ENCODE peak calls at places on chromosomes 6 and 20, in six cellular contexts. S is right atrium auricular region; H is body of pancreas; L is CD8-positive, alpha-beta T cell; P is GM06990; R is IMR-90. G is an unnamed sample.

GRCh38 chr6:166360243-166361079 is 18.1 kb upstream of the SFT2D1 start:
- DNase-seq in S (no peak), H (no peak), L (no peak), P (no peak), R (peak), G (no peak)

GRCh38 chr20:62776035-62776691 is 20.1 kb upstream of the MRGBP start:
- DNase-seq in S (no peak), H (no peak), L (no peak), P (no peak), R (no peak), G (no peak)

GRCh38 chr6:37622639-37623038 is 75.0 kb downstream of the MDGA1 start:
- DNase-seq in S (no peak), H (no peak), L (no peak), P (no peak), R (no peak), G (no peak)

GRCh38 chr20:61646453-61646852 is 394.4 kb downstream of the CDH4 start:
- DNase-seq in S (no peak), H (no peak), L (no peak), P (no peak), R (no peak), G (no peak)

GRCh38 chr6:9121551-9121950 is 686.2 kb upstream of the SLC35B3 start:
- DNase-seq in S (no peak), H (no peak), L (no peak), P (no peak), R (peak), G (no peak)

GRCh38 chr20:58576590-58576944 is 61.4 kb upstream of the APCDD1L start:
- DNase-seq in S (no peak), H (no peak), L (no peak), P (no peak), R (no peak), G (no peak)

GRCh38 chr6:3228046-3228671 is 706 bp upstream of the TUBB2B start:
- DNase-seq in S (no peak), H (peak), L (no peak), P (peak), R (no peak), G (no peak)

GRCh38 chr6:3619800-3620199 is 131.7 kb downstream of the PXDC1 start:
- DNase-seq in S (no peak), H (no peak), L (no peak), P (no peak), R (no peak), G (no peak)

GRCh38 chr20:25987073-25987927 is 290.6 kb upstream of the ZNF337 start:
- DNase-seq in S (no peak), H (peak), L (peak), P (peak), R (peak), G (no peak)

GRCh38 chr20:46438156-46438750 is 31.8 kb upstream of the ELMO2 start:
- DNase-seq in S (no peak), H (no peak), L (no peak), P (no peak), R (peak), G (no peak)

GRCh38 chr20:61953037-61953788 is 112.5 kb downstream of the TAF4 start:
- DNase-seq in S (no peak), H (peak), L (peak), P (no peak), R (no peak), G (no peak)

GRCh38 chr20:23021541-23021940 is 13.6 kb upstream of the SSTR4 start:
- DNase-seq in S (no peak), H (no peak), L (no peak), P (no peak), R (no peak), G (no peak)

GRCh38 chr6:124676033-124676432 is 286.2 kb upstream of the RNF217 start:
- DNase-seq in S (no peak), H (no peak), L (no peak), P (no peak), R (peak), G (no peak)

GRCh38 chr6:160919713-160920112 is 71.9 kb upstream of the MAP3K4 start:
- DNase-seq in S (no peak), H (peak), L (no peak), P (no peak), R (peak), G (no peak)

GRCh38 chr6:39300739-39301138 is 13.5 kb downstream of the KCNK17 start:
- DNase-seq in S (no peak), H (no peak), L (no peak), P (no peak), R (no peak), G (no peak)

DNA sequence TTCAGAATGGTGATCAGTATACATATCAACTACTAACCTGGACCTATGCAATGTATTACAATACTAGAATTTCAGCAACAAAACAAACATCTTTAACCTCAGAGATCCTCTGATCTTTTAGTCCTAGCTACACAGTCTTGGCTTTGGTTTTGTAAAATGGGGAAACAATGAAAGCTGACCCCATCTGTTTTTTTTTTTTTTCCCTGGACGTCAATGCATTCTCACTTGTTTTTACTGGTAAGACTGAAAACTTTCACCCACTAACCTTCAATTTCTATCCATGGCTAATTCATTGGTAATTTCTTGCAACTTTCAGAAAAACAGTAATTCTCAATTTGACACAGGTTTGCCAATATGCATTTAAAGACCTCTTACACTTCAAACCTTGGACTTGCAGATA is 3.0 kb downstream of the KIF13A start:
- DNase-seq in S (no peak), H (no peak), L (no peak), P (no peak), R (no peak), G (no peak)
- H3K4me3 ChIP-seq in S (no peak), H (no peak), L (no peak), P (no peak), R (peak), G (peak)

GRCh38 chr20:32537657-32538525 is 47.2 kb downstream of the NOL4L start:
- DNase-seq in S (no peak), H (no peak), L (peak), P (no peak), R (no peak), G (no peak)
- H3K4me3 ChIP-seq in S (no peak), H (no peak), L (peak), P (peak), R (no peak), G (no peak)

DNA sequence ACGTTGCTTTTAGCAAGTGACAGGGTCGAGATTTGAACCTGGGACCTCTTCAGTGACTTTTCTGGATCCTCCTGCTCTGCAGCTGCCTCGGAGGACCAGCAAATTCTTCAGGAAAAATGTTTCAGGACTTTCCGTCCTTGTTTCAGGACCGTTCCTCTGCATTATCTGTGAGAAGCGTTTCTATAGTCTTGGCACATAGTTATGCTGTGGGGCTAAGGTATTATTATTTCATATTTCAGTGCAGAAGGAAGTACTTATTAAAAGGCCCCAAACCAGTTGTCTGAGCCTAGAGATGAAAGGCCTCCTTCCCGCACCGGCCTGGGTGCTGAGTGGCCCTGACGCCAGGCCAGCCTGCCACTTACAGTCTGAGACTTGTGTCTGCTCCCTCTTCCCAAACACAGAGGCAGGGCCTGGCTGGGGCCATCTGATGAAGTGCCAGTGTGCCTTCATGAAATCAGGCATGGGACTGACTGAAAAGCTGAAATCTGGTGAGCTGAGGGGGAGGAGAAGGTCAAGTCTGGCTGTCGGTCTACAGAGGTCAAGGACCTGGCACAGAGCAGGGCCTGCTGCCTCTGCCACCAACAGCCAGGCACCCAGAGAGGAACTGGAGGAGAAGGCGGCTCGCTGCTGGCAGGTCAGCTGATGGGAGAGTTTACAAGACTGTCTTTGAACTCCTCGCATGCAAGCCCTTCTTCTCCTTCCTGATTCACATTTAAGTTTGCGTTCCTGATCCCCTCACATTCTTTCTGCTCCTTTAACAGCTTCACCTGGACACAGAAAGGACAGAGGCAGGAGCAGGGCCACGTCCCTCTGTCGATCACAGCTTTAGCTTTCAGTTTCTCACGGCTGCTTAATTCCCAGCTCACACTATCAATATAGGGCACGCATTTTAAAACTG is 8.9 kb upstream of the QKI start:
- DNase-seq in S (no peak), H (peak), L (no peak), P (peak), R (no peak), G (peak)
- H3K4me3 ChIP-seq in S (no peak), H (no peak), L (peak), P (peak), R (peak), G (peak)

DNA sequence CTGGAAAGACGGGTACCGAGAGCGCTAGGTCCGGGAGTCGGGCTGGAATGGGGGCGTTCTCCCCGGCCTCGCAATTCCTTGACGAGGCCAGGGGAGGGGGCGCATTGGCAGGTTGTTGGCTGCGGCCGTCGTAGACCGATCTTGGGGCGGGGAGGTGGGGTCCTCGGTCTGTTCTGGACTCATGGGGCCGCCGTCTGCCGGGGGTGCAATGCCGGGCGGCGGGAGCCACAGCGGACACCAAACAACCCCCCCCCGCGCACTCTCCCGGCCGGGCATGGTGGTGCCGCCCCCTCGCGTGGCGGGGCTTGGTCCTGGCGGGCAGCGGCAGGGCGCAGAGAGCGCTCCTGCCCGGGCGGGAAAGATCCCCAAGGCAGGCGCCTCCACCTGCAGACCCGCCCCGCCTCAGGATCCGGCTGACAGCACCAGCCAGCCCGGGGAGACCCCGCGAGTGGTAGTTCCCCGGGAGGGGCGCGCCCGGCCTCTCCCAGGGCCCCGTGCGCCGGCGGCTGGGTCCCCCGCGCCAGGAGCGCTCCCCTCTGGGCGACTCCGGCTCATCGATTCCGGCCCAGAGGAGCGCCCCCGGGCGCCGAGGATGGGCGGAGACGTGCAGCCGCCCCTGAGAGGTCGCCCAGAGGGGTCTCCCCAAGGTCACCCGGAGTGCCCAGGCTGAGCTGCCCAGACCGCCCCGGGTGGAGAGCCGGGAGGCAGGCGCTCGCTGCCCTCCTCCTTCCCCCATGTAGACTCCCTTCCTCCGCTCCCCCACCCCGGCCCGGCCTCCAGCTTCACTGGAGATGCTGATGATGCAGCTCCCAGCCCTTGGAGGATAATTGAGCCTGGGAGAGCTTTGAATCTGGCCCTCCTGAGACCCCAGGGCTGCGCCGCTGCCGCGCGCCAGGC is 709 bp downstream of the PPP1R16B start:
- DNase-seq in S (no peak), H (no peak), L (peak), P (peak), R (no peak), G (no peak)
- H3K4me3 ChIP-seq in S (peak), H (no peak), L (peak), P (peak), R (no peak), G (peak)

GRCh38 chr20:56342783-56343182 is 16.0 kb upstream of the FAM210B start:
- DNase-seq in S (no peak), H (no peak), L (no peak), P (no peak), R (no peak), G (no peak)
- H3K4me3 ChIP-seq in S (no peak), H (no peak), L (no peak), P (no peak), R (no peak), G (no peak)

G was measured in stomach.